ENCODE peak calls at places on chromosome 16, in six cellular contexts. Y, E, M, L, P and I are unnamed samples.

GRCh38 chr16:17529982-17530760 is 59.4 kb upstream of the XYLT1 start:
- DNase-seq in M (no peak), Y (no peak), P (no peak), L (no peak), E (no peak), I (no peak)

GRCh38 chr16:24609740-24610420 is 70.5 kb downstream of the RBBP6 start:
- DNase-seq in P (peak), M (no peak), L (peak), E (no peak), Y (no peak), I (peak)

GRCh38 chr16:85087899-85088569 is 24.2 kb downstream of the CIBAR2 start:
- DNase-seq in M (no peak), L (no peak), E (no peak), Y (no peak), P (no peak), I (no peak)

GRCh38 chr16:14310519-14310991 is 239.4 kb downstream of the MRTFB start:
- DNase-seq in Y (no peak), E (no peak), L (no peak), M (peak), P (no peak), I (no peak)

GRCh38 chr16:760065-760464 is 469 bp upstream of the MSLN start:
- DNase-seq in P (no peak), L (no peak), M (no peak), E (no peak), Y (no peak), I (no peak)

GRCh38 chr16:87550510-87550961 is 51.8 kb upstream of the JPH3 start:
- DNase-seq in L (peak), Y (no peak), M (peak), E (peak), P (peak), I (peak)

GRCh38 chr16:20383106-20384029 is 21.2 kb downstream of the PDILT start:
- DNase-seq in Y (peak), E (peak), P (peak), M (peak), L (peak), I (peak)

GRCh38 chr16:75529959-75530358 is 5.9 kb downstream of the CHST5 start:
- DNase-seq in P (no peak), E (no peak), Y (no peak), M (no peak), L (no peak), I (no peak)

GRCh38 chr16:47049901-47050583 is 76.6 kb upstream of the DNAJA2 start:
- DNase-seq in E (no peak), P (no peak), M (no peak), L (no peak), Y (no peak), I (no peak)

GRCh38 chr16:56246051-56246817 is 54.9 kb downstream of the GNAO1 start:
- DNase-seq in E (peak), Y (no peak), P (no peak), M (no peak), L (peak), I (no peak)

GRCh38 chr16:58306327-58306726 is 11.5 kb upstream of the PRSS54 start:
- DNase-seq in M (no peak), L (no peak), Y (no peak), P (peak), E (no peak), I (no peak)

GRCh38 chr16:12094537-12095265 is 118.2 kb downstream of the SNX29 start:
- DNase-seq in Y (no peak), M (no peak), L (no peak), E (no peak), P (no peak), I (no peak)

GRCh38 chr16:64657316-64658011 is 464.4 kb downstream of the CDH11 start:
- DNase-seq in L (no peak), M (no peak), Y (no peak), P (no peak), E (no peak), I (no peak)

GRCh38 chr16:86018487-86018886 is 119.5 kb downstream of the IRF8 start:
- DNase-seq in L (peak), M (no peak), E (no peak), Y (no peak), P (no peak), I (no peak)

GRCh38 chr16:19417640-19418039 is at the start of gene TMC5:
- DNase-seq in Y (no peak), P (no peak), L (no peak), M (no peak), E (no peak), I (peak)

GRCh38 chr16:1781758-1782407 is 488 bp downstream of the SPSB3 start:
- DNase-seq in E (peak), Y (no peak), M (peak), L (no peak), P (no peak), I (no peak)

GRCh38 chr16:11089504-11090124 is 145.2 kb downstream of the CLEC16A start:
- DNase-seq in Y (no peak), P (no peak), L (no peak), E (no peak), M (no peak), I (no peak)

GRCh38 chr16:84105286-84105815 is 11.4 kb downstream of the MBTPS1 start:
- DNase-seq in E (no peak), M (no peak), Y (no peak), P (no peak), L (no peak), I (no peak)

GRCh38 chr16:29811896-29812665 is at the start of gene PRRT2:
- DNase-seq in Y (no peak), P (peak), M (no peak), E (no peak), L (peak), I (peak)

GRCh38 chr16:23640669-23640958 is 496 bp downstream of the PALB2 start:
- DNase-seq in Y (no peak), M (peak), L (no peak), E (peak), P (peak), I (no peak)

GRCh38 chr16:8929086-8929748 is 34.5 kb downstream of the USP7 start:
- DNase-seq in L (no peak), E (no peak), M (no peak), P (no peak), Y (no peak), I (no peak)

GRCh38 chr16:31477220-31478216 is 5.4 kb upstream of the SLC5A2 start:
- DNase-seq in M (no peak), P (no peak), Y (no peak), L (no peak), E (no peak), I (no peak)

GRCh38 chr16:85639529-85640253 is 26.6 kb downstream of the GSE1 start:
- DNase-seq in M (no peak), L (no peak), E (peak), Y (no peak), P (no peak), I (peak)

GRCh38 chr16:2985893-2986355 is 5.7 kb upstream of the PKMYT1 start:
- DNase-seq in L (no peak), M (no peak), E (no peak), P (peak), Y (no peak), I (no peak)

GRCh38 chr16:28845173-28846079 is 722 bp downstream of the TUFM start:
- DNase-seq in P (peak), Y (no peak), L (peak), E (no peak), M (peak), I (no peak)

GRCh38 chr16:48383877-48384304 is 1.3 kb downstream of the SIAH1 start:
- DNase-seq in E (peak), L (no peak), P (peak), M (no peak), Y (no peak), I (peak)

GRCh38 chr16:31177136-31177535 is 2.8 kb upstream of the FUS start:
- DNase-seq in Y (no peak), P (no peak), E (no peak), M (no peak), L (no peak), I (no peak)

GRCh38 chr16:49858200-49859129 is 2.6 kb upstream of the ZNF423 start:
- DNase-seq in P (peak), M (peak), L (peak), E (peak), Y (no peak), I (no peak)

GRCh38 chr16:30874821-30875717 is 18.8 kb downstream of the BCL7C start:
- DNase-seq in P (peak), L (peak), E (peak), M (peak), Y (peak), I (peak)

GRCh38 chr16:58652741-58653140 is 23.1 kb upstream of the CNOT1 start:
- DNase-seq in M (no peak), L (no peak), Y (no peak), P (peak), E (no peak), I (no peak)

GRCh38 chr16:80260906-80261311 is 279.9 kb upstream of the DYNLRB2 start:
- DNase-seq in Y (no peak), M (no peak), P (no peak), E (no peak), L (no peak), I (no peak)

GRCh38 chr16:85041184-85041928 is 13.8 kb downstream of the KIAA0513 start:
- DNase-seq in Y (no peak), P (peak), M (no peak), E (no peak), L (no peak), I (no peak)

GRCh38 chr16:83653785-83654184 is 154.0 kb upstream of the HSBP1 start:
- DNase-seq in E (peak), P (no peak), L (no peak), M (no peak), Y (peak), I (no peak)